ENCODE peak calls at places on chromosomes 7 and 10, in nine cellular contexts. One of them, this sample, is unnamed. For H3K4me1, the result is how much of the 10 kb centered on the place peaks cover.

GRCh38 chr7:19413444-19413965 is 268.3 kb upstream of the FERD3L start:
- DNase-seq in breast epithelium: no peak
- DNase-seq in H1: no peak
- DNase-seq in endothelial cell of umbilical vein: no peak
- DNase-seq in GM12878: no peak
- DNase-seq in upper lobe of left lung: no peak
- DNase-seq in suprapubic skin: no peak
- DNase-seq in prostate gland: no peak
- DNase-seq in transverse colon: no peak
- DNase-seq in this sample: no peak

GRCh38 chr7:69457912-69458491 is 140.3 kb upstream of the AUTS2 start:
- DNase-seq in prostate gland: no peak
- DNase-seq in suprapubic skin: peak
- DNase-seq in H1: no peak
- DNase-seq in breast epithelium: no peak
- DNase-seq in transverse colon: no peak
- DNase-seq in upper lobe of left lung: no peak
- DNase-seq in GM12878: no peak
- DNase-seq in endothelial cell of umbilical vein: no peak
- DNase-seq in this sample: no peak

GRCh38 chr7:94348142-94348541 is 46.6 kb upstream of the COL1A2 start:
- DNase-seq in H1: no peak
- DNase-seq in transverse colon: peak
- DNase-seq in breast epithelium: no peak
- DNase-seq in endothelial cell of umbilical vein: peak
- DNase-seq in prostate gland: no peak
- DNase-seq in GM12878: no peak
- DNase-seq in suprapubic skin: peak
- DNase-seq in upper lobe of left lung: no peak
- DNase-seq in this sample: no peak

GRCh38 chr10:968546-969199 is 19.6 kb upstream of the GTPBP4 start:
- DNase-seq in H1: no peak
- DNase-seq in suprapubic skin: peak
- DNase-seq in GM12878: no peak
- DNase-seq in upper lobe of left lung: no peak
- DNase-seq in endothelial cell of umbilical vein: no peak
- DNase-seq in breast epithelium: no peak
- DNase-seq in prostate gland: no peak
- DNase-seq in transverse colon: no peak
- DNase-seq in this sample: no peak

GRCh38 chr10:106615081-106615480 is 549.4 kb downstream of the SORCS1 start:
- DNase-seq in GM12878: no peak
- DNase-seq in endothelial cell of umbilical vein: no peak
- DNase-seq in prostate gland: no peak
- DNase-seq in breast epithelium: no peak
- DNase-seq in transverse colon: no peak
- DNase-seq in upper lobe of left lung: no peak
- DNase-seq in suprapubic skin: no peak
- DNase-seq in H1: no peak
- DNase-seq in this sample: no peak

GRCh38 chr10:88730864-88731263 is 24.8 kb downstream of the LIPK start:
- DNase-seq in upper lobe of left lung: no peak
- DNase-seq in prostate gland: no peak
- DNase-seq in GM12878: no peak
- DNase-seq in suprapubic skin: no peak
- DNase-seq in H1: no peak
- DNase-seq in transverse colon: no peak
- DNase-seq in endothelial cell of umbilical vein: no peak
- DNase-seq in breast epithelium: no peak
- DNase-seq in this sample: no peak

GRCh38 chr7:95435422-95435780 is 573 bp upstream of the PON2 start:
- DNase-seq in upper lobe of left lung: no peak
- DNase-seq in suprapubic skin: no peak
- DNase-seq in transverse colon: no peak
- DNase-seq in breast epithelium: no peak
- DNase-seq in GM12878: no peak
- DNase-seq in endothelial cell of umbilical vein: no peak
- DNase-seq in H1: no peak
- DNase-seq in prostate gland: no peak
- DNase-seq in this sample: peak

GRCh38 chr7:100753750-100754149 is 20.4 kb downstream of the ZAN start:
- DNase-seq in breast epithelium: no peak
- DNase-seq in upper lobe of left lung: no peak
- DNase-seq in H1: no peak
- DNase-seq in GM12878: no peak
- DNase-seq in endothelial cell of umbilical vein: no peak
- DNase-seq in transverse colon: no peak
- DNase-seq in prostate gland: no peak
- DNase-seq in suprapubic skin: no peak
- DNase-seq in this sample: no peak

GRCh38 chr10:111973306-111973705 is 210.3 kb downstream of the GPAM start:
- DNase-seq in prostate gland: no peak
- DNase-seq in transverse colon: no peak
- DNase-seq in breast epithelium: no peak
- DNase-seq in suprapubic skin: no peak
- DNase-seq in H1: no peak
- DNase-seq in upper lobe of left lung: no peak
- DNase-seq in GM12878: no peak
- DNase-seq in endothelial cell of umbilical vein: no peak
- DNase-seq in this sample: no peak

GRCh38 chr7:158286210-158286609 is 301.4 kb downstream of the PTPRN2 start:
- DNase-seq in H1: no peak
- DNase-seq in GM12878: no peak
- DNase-seq in prostate gland: no peak
- DNase-seq in endothelial cell of umbilical vein: no peak
- DNase-seq in upper lobe of left lung: no peak
- DNase-seq in suprapubic skin: no peak
- DNase-seq in transverse colon: no peak
- DNase-seq in breast epithelium: no peak
- DNase-seq in this sample: no peak

GRCh38 chr7:132318338-132319318 is 257.6 kb downstream of the PLXNA4 start:
- DNase-seq in suprapubic skin: peak
- DNase-seq in prostate gland: peak
- DNase-seq in upper lobe of left lung: peak
- DNase-seq in endothelial cell of umbilical vein: peak
- DNase-seq in H1: peak
- DNase-seq in breast epithelium: peak
- DNase-seq in GM12878: peak
- DNase-seq in transverse colon: peak
- DNase-seq in this sample: peak
- TF ChIP-seq POLR2AphosphoS5 in suprapubic skin: no peak
- TF ChIP-seq POLR2AphosphoS5 in prostate gland: no peak
- TF ChIP-seq POLR2AphosphoS5 in upper lobe of left lung: no peak
- TF ChIP-seq POLR2AphosphoS5 in endothelial cell of umbilical vein: peak
- TF ChIP-seq POLR2AphosphoS5 in H1: no peak
- TF ChIP-seq POLR2AphosphoS5 in breast epithelium: no peak
- TF ChIP-seq POLR2AphosphoS5 in GM12878: no peak
- TF ChIP-seq POLR2AphosphoS5 in transverse colon: no peak
- TF ChIP-seq POLR2AphosphoS5 in this sample: peak

DNA sequence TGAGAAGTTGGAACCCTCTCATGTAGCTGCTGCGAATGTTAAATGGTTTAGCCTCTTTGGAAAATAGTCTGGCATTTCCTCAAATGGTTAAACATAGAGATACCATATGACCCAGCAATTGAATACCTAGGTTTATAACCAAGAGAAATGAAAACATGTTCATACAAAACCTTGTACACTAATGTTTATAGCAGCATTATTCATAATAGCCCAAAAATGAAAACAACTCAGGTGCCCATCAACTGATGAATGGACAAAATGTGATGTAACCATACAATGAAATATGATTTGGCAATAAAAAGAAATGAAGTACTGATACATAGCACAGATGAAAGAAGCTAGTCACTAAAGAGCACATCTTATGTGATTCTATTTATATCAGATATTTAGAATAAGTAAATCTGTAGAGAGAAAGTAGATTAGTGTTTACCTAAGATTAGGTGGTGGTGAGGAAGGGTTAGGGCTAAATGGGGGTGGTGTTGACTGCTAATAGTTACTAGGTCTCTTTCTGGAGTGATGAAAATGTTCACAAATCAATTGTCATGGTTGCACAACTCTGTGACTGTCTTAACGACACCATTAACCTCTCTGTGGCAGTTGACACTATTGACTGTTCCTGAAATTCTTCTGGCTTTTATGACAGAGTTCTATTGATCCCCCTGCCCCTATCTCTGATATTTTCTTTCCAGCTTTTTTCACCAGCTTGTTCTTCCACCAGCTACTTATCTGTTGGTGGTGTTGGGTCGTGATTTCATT is 35.2 kb downstream of the VCL start:
- DNase-seq in upper lobe of left lung: no peak
- DNase-seq in breast epithelium: no peak
- DNase-seq in endothelial cell of umbilical vein: no peak
- DNase-seq in transverse colon: no peak
- DNase-seq in prostate gland: no peak
- DNase-seq in GM12878: no peak
- DNase-seq in H1: no peak
- DNase-seq in suprapubic skin: no peak
- DNase-seq in this sample: no peak
- H3K4me1 ChIP-seq in upper lobe of left lung: under half
- H3K4me1 ChIP-seq in breast epithelium: under half
- H3K4me1 ChIP-seq in endothelial cell of umbilical vein: under half
- H3K4me1 ChIP-seq in transverse colon: under half
- H3K4me1 ChIP-seq in prostate gland: under half
- H3K4me1 ChIP-seq in GM12878: under half
- H3K4me1 ChIP-seq in H1: under half
- H3K4me1 ChIP-seq in suprapubic skin: under half
- H3K4me1 ChIP-seq in this sample: under half

GRCh38 chr10:29784175-29784773 is 149.5 kb upstream of the SVIL start:
- DNase-seq in H1: no peak
- DNase-seq in suprapubic skin: peak
- DNase-seq in transverse colon: peak
- DNase-seq in GM12878: no peak
- DNase-seq in prostate gland: peak
- DNase-seq in breast epithelium: peak
- DNase-seq in endothelial cell of umbilical vein: peak
- DNase-seq in upper lobe of left lung: no peak
- DNase-seq in this sample: no peak
- TF ChIP-seq POLR2AphosphoS5 in H1: no peak
- TF ChIP-seq POLR2AphosphoS5 in suprapubic skin: no peak
- TF ChIP-seq POLR2AphosphoS5 in transverse colon: peak
- TF ChIP-seq POLR2AphosphoS5 in GM12878: no peak
- TF ChIP-seq POLR2AphosphoS5 in prostate gland: peak
- TF ChIP-seq POLR2AphosphoS5 in breast epithelium: peak
- TF ChIP-seq POLR2AphosphoS5 in endothelial cell of umbilical vein: peak
- TF ChIP-seq POLR2AphosphoS5 in upper lobe of left lung: peak
- TF ChIP-seq POLR2AphosphoS5 in this sample: no peak

DNA sequence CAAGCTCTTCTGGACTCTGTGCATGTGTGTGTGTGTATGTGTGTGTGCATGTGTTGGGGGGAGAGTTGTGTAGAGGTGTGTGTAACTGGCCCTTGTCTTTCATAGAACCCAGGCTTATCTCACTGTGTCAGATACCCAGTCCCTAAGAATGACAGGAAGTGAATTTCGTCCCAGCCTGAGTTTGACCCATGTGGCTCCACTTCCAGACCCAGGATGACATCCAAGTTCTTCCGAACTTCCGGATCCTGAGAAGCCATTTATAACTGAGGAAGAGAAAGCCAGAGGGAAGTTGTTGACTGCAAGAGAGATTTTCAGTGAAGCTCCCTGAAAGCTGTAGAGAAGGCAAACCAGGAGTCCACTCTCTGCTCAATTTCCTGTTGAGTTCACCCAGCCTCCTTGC is 53.2 kb downstream of the ADRB1 start:
- DNase-seq in suprapubic skin: no peak
- DNase-seq in upper lobe of left lung: no peak
- DNase-seq in prostate gland: no peak
- DNase-seq in endothelial cell of umbilical vein: no peak
- DNase-seq in transverse colon: no peak
- DNase-seq in H1: no peak
- DNase-seq in breast epithelium: no peak
- DNase-seq in GM12878: no peak
- DNase-seq in this sample: no peak
- H3K4me1 ChIP-seq in suprapubic skin: under half
- H3K4me1 ChIP-seq in upper lobe of left lung: under half
- H3K4me1 ChIP-seq in prostate gland: under half
- H3K4me1 ChIP-seq in endothelial cell of umbilical vein: under half
- H3K4me1 ChIP-seq in transverse colon: under half
- H3K4me1 ChIP-seq in H1: under half
- H3K4me1 ChIP-seq in breast epithelium: under half
- H3K4me1 ChIP-seq in GM12878: half or more
- H3K4me1 ChIP-seq in this sample: under half

DNA sequence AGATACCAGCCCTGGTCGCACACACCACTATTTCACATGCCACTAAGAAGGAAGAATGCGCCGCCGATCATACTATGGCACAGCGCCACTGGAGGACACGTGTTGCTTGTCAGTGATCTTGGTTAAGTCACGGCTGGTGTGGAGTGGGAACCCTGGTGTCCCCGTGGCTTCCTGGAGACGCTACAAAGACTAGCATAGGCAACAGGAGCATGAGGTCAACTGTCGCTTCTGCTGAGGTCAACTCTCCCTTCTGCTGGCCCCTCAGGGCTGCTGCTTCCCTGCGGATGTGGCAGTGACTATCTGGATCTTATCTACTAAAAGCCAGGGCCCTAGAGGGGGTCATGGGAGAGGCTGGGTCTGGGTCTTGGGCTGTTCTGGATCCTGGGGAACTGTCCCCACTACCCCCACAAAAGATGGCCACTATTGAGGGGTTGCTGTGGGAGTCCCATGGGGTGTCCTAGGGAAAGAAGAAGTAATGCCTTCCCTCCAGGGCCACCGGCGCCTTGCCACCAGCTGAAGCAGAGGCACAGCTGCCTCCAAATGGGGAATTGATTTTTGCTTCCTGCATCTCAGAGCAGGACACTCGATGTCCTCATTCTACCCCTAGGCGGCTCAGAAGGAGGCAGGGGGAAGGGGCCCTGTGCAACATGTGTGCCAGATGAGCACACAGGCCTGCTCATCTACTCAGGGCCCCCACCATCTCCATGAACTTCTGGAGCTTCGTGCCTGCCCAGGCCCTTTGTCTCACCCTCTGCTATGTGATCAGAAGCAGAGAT is 76.6 kb upstream of the PPIF start:
- DNase-seq in upper lobe of left lung: no peak
- DNase-seq in transverse colon: no peak
- DNase-seq in suprapubic skin: peak
- DNase-seq in endothelial cell of umbilical vein: no peak
- DNase-seq in GM12878: no peak
- DNase-seq in H1: no peak
- DNase-seq in breast epithelium: no peak
- DNase-seq in prostate gland: no peak
- DNase-seq in this sample: no peak
- TF ChIP-seq POLR2AphosphoS5 in upper lobe of left lung: no peak
- TF ChIP-seq POLR2AphosphoS5 in transverse colon: peak
- TF ChIP-seq POLR2AphosphoS5 in suprapubic skin: no peak
- TF ChIP-seq POLR2AphosphoS5 in endothelial cell of umbilical vein: no peak
- TF ChIP-seq POLR2AphosphoS5 in GM12878: no peak
- TF ChIP-seq POLR2AphosphoS5 in H1: no peak
- TF ChIP-seq POLR2AphosphoS5 in breast epithelium: no peak
- TF ChIP-seq POLR2AphosphoS5 in prostate gland: no peak
- TF ChIP-seq POLR2AphosphoS5 in this sample: peak